ENCODE peak calls at places on chromosomes 2 and 18, in four cellular contexts. S is IMR-90, K is cardiac muscle cell, O is fibroblast of lung. N is an unnamed sample.

GRCh38 chr18:49752095-49752457 is 61.3 kb downstream of the ACAA2 start:
- DNase-seq in K (no peak), O (no peak), S (no peak), N (no peak)

GRCh38 chr2:218438601-218439000 is 19.7 kb downstream of the VIL1 start:
- DNase-seq in O (no peak), S (no peak), K (no peak), N (no peak)

GRCh38 chr2:43415582-43415981 is 180.3 kb downstream of the THADA start:
- DNase-seq in S (no peak), K (no peak), O (no peak), N (no peak)

GRCh38 chr2:168060956-168061750 is 186.2 kb downstream of the STK39 start:
- DNase-seq in O (peak; percentile 37), S (peak; percentile 67), K (no peak), N (no peak)

GRCh38 chr18:36947820-36948348 is 119.0 kb downstream of the KIAA1328 start:
- DNase-seq in K (no peak), S (no peak), O (no peak), N (no peak)

GRCh38 chr2:119233326-119234020 is 9.8 kb downstream of the STEAP3 start:
- DNase-seq in K (no peak), S (peak; percentile 67), O (peak; percentile 81), N (no peak)

GRCh38 chr2:11744631-11745394 is 1.6 kb upstream of the LPIN1 start:
- DNase-seq in O (peak; percentile 57), S (peak; percentile 59), K (peak; percentile 62), N (no peak)

GRCh38 chr2:235383272-235383843 is 110.5 kb upstream of the AGAP1 start:
- DNase-seq in S (no peak), O (no peak), K (no peak), N (no peak)

GRCh38 chr2:213306320-213306942 is 22.2 kb downstream of the SPAG16 start:
- DNase-seq in O (peak; percentile 73), S (peak; percentile 65), K (no peak), N (no peak)

GRCh38 chr2:142300517-142300916 is 169.7 kb upstream of the LRP1B start:
- DNase-seq in O (no peak), K (no peak), S (no peak), N (no peak)

GRCh38 chr2:117856415-117857210 is 42.1 kb downstream of the DDX18 start:
- DNase-seq in K (no peak), S (peak; percentile 96), O (peak; percentile 97), N (no peak)

GRCh38 chr2:200899482-200899881 is 10.3 kb downstream of the NIF3L1 start:
- DNase-seq in O (no peak), K (no peak), S (no peak), N (no peak)

GRCh38 chr2:23565814-23566213 is 180.8 kb downstream of the KLHL29 start:
- DNase-seq in S (no peak), O (no peak), K (peak; percentile 18), N (no peak)

GRCh38 chr2:238790877-238791276 is 57.0 kb upstream of the TWIST2 start:
- DNase-seq in O (peak; percentile 37), K (no peak), S (no peak), N (no peak)

GRCh38 chr18:43719264-43719795 is 442.0 kb upstream of the SYT4 start:
- DNase-seq in K (no peak), O (no peak), S (no peak), N (no peak)

GRCh38 chr2:173906626-173907025 is 58.5 kb downstream of the SP3 start:
- DNase-seq in O (no peak), K (peak; percentile 6), S (no peak), N (no peak)

GRCh38 chr18:9293948-9294347 is 40.6 kb upstream of the TWSG1 start:
- DNase-seq in S (no peak), K (no peak), O (no peak), N (no peak)
- H3K9me3 ChIP-seq in S (peaks cover 12% of the 10 kb centered on the region), K (no peaks in the 10 kb centered on the region), O (no peaks in the 10 kb centered on the region), N (no peaks in the 10 kb centered on the region)

DNA sequence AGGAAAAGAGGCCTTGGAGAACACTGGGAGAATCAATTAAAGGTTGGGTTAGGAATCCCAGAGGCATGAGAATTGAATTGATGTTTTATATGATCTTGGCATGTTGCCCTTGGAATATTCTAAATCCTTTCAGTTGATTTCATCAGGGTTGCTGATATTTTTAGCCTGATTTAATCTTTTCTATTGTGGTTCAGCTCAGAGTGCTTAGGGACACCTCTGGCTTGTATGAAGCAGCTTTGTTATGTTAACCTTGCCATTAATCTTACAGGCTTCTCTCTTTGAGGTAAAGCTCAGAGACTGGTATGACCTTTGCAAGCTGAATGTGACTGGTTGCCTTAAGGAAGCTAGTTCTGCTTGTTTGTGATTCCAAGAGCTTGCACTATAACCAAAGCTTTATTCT is 64.4 kb upstream of the LYPD6B start:
- DNase-seq in O (no peak), S (no peak), K (no peak), N (no peak)
- H3K9me3 ChIP-seq in O (no peaks in the 10 kb centered on the region), S (no peaks in the 10 kb centered on the region), K (no peaks in the 10 kb centered on the region), N (no peaks in the 10 kb centered on the region)

DNA sequence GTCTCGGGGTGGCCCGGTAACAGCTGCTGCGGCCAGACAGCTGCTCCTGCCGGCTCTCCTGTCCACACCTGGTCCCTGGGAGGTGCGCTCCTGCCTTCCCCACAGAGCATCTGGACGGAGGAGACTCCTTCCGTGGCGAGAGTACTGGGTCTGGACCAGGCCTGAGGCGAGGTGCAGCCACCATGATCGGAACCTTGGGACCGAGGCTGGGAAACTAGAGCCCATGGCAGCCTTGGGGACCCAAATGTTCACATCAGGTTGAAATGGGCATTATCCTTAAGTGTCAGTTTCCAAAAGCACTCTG is 628 bp downstream of the GIGYF2 start:
- DNase-seq in S (no peak), O (no peak), K (no peak), N (peak; percentile 8)
- H3K9me3 ChIP-seq in S (no peaks in the 10 kb centered on the region), O (no peaks in the 10 kb centered on the region), K (no peaks in the 10 kb centered on the region), N (no peaks in the 10 kb centered on the region)

GRCh38 chr2:89820248-89820647 is 1128.8 kb downstream of the RPIA start:
- DNase-seq in O (no peak), S (no peak), K (no peak), N (no peak)
- H3K9me3 ChIP-seq in O (peaks cover 16% of the 10 kb centered on the region), S (peaks cover 34% of the 10 kb centered on the region), K (peaks cover 66% of the 10 kb centered on the region), N (peaks cover 56% of the 10 kb centered on the region)

DNA sequence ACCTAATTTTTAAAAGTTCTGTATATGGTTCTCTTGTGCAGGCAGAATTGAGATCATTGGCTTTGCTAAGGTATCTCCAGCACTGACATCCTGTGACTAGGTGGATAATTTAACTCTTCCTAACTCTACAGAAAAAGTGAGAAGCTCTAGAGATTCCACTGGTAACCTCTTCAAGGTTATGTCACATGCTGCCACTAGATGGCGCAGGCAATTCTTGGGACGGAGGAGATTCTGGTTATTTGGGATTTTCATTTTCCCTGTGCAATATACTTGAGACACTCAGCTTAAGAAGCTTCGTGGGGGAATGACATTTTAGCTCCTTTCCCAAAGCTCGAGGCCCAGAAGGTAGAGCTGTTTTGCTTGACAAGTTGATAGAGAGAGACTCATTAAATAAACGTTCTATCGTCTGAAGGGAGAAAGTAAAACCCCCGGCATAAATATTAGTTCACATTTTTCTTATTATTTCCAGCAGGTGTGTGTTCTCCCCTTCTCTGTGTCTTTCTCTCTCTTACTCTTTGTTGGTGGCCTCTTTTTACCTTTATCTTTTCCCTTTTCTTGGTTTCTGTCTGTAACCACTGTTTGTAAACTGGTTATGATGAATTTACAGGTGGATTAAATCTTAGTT is 26.6 kb upstream of the LANCL1 start:
- DNase-seq in K (peak; percentile 41), O (peak; percentile 33), S (peak; percentile 49), N (no peak)
- H3K9me3 ChIP-seq in K (no peaks in the 10 kb centered on the region), O (no peaks in the 10 kb centered on the region), S (no peaks in the 10 kb centered on the region), N (no peaks in the 10 kb centered on the region)

GRCh38 chr2:62207480-62207879 is 11.6 kb downstream of the B3GNT2 start:
- DNase-seq in S (no peak), K (no peak), O (no peak), N (no peak)

GRCh38 chr2:62208758-62209114 is 12.8 kb downstream of the B3GNT2 start:
- DNase-seq in K (no peak), O (no peak), S (no peak), N (no peak)

GRCh38 chr2:62208082-62208757 is 12.3 kb downstream of the B3GNT2 start:
- DNase-seq in O (no peak), S (no peak), K (no peak), N (no peak)

GRCh38 chr2:62206024-62206423 is 10.1 kb downstream of the B3GNT2 start:
- DNase-seq in S (no peak), O (no peak), K (no peak), N (no peak)

DNA sequence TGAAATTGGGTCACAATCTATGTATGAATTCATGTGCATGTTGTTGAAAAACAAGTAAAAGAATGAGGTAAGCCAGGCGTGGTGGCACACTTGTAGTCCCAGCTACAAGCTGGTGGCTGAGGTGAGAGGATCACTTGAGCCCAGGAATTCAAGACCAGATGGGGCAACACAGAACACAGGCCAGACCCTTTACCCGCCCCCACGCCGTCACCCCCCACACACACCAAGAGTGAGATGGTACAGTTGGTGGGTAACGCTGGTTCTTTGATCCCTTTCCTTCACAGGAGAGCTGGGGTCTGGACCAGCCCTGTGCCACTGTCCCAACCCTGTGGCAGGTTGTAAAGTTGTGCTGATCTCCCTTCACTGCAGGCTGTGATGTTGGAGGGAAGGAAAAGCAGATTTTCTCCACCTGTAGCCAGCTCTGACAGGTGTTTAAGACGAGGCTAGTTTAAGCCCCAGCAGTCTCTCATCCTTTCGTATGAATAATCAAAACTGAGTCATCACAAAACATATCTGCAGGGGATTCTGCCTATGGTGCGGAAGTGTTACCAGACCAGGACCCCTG is 13.6 kb downstream of the B3GNT2 start:
- DNase-seq in K (no peak), S (no peak), O (no peak), N (no peak)
- H3K9me3 ChIP-seq in K (no peaks in the 10 kb centered on the region), S (peaks cover 3% of the 10 kb centered on the region), O (no peaks in the 10 kb centered on the region), N (peaks cover 13% of the 10 kb centered on the region)

DNA sequence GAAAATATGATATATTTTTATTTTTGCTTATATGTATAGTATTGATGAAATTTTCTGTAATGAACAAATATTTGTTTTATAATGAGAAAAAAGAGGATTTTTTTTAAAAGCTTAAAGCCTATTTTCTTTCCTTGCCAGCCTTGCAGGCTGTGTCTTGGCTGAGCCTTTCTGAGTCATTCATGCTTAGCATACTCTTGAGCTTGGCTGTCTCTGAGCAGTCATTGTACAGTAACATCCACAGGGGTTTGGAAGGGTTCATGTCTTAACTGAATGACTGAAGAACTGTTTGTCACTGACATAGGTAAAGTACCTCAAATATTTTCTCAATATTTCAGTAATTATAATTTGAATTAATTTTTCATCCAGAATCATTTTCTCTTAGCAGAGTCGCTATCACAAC is 49.3 kb downstream of the GPR39 start:
- DNase-seq in O (peak; percentile 29), K (no peak), S (peak; percentile 29), N (no peak)
- H3K9me3 ChIP-seq in O (no peaks in the 10 kb centered on the region), K (no peaks in the 10 kb centered on the region), S (peaks cover 26% of the 10 kb centered on the region), N (no peaks in the 10 kb centered on the region)

DNA sequence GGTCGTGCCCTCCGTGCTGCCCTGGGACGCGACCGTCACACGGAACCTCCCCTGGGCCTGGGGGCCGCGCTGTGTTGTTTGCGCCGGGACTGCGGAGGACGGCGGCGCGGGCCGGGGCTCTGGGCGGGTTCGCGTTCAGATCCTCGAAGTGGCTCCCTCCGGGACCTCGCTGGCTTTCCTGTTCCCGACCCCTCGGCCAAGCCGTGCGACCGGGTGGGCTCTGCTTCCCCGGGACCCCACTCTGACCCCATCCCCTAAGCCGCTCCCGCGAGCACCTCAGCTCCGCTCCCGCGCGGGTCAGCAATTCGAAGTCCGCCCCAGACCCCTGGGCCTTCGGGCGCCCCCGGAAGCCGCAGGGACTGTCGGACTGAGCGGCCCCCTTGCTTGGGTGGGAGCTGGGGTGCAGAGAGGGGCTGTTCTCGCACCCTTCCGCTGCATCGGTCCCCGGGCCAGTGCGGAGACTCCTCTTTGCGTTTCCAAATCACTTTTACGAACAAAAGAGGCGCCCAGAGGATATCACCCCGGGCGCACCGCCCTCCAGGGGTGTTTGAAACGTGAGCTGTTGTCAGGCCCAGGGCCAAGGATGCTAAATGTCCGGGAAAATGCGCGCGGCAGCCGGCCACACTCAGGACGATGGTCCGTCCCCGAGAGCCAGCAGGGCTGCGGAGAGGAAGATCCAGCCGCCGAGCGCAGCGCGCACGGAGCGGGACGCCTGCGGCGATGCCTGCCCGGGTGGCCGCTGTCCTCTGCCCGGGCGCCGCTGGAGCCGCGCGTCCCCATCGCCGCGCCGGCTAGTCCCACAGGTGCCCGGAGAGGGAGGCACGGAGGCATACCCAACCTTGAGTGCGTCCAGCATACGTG is 73.5 kb downstream of the ZCCHC2 start:
- DNase-seq in K (peak; percentile 63), S (no peak), O (peak; percentile 28), N (no peak)
- H3K9me3 ChIP-seq in K (no peaks in the 10 kb centered on the region), S (peaks cover 2% of the 10 kb centered on the region), O (no peaks in the 10 kb centered on the region), N (no peaks in the 10 kb centered on the region)